ENCODE peak calls at places on chromosomes 12 and 14, in six cellular contexts. One of them, this sample, is unnamed.
A peak's percentile ranks its signal among the peaks of the same experiment; 100 is the strongest.

GRCh38 chr12:113174461-113175384 is 10.6 kb downstream of the DDX54 start:
- DNase-seq in fibroblast of villous mesenchyme: peak; percentile 68
- DNase-seq in cardiac muscle cell: peak; percentile 67
- DNase-seq in AG09309: no peak
- DNase-seq in GM12865: peak; percentile 78
- DNase-seq in tibial nerve: peak; percentile 82
- DNase-seq in this sample: peak; percentile 44

GRCh38 chr14:22052795-22053194 is 379.2 kb upstream of the OR4E1 start:
- DNase-seq in fibroblast of villous mesenchyme: no peak
- DNase-seq in AG09309: no peak
- DNase-seq in cardiac muscle cell: peak; percentile 10
- DNase-seq in GM12865: no peak
- DNase-seq in tibial nerve: no peak
- DNase-seq in this sample: no peak

GRCh38 chr14:92426237-92426636 is 87.3 kb upstream of the RIN3 start:
- DNase-seq in AG09309: no peak
- DNase-seq in GM12865: no peak
- DNase-seq in fibroblast of villous mesenchyme: peak; percentile 37
- DNase-seq in cardiac muscle cell: no peak
- DNase-seq in tibial nerve: no peak
- DNase-seq in this sample: peak; percentile 49

GRCh38 chr12:93361159-93361919 is 16.4 kb upstream of the NUDT4 start:
- DNase-seq in cardiac muscle cell: no peak
- DNase-seq in AG09309: peak; percentile 70
- DNase-seq in GM12865: no peak
- DNase-seq in fibroblast of villous mesenchyme: peak; percentile 18
- DNase-seq in tibial nerve: no peak
- DNase-seq in this sample: no peak

GRCh38 chr14:44529026-44529425 is 21.9 kb upstream of the FSCB start:
- DNase-seq in tibial nerve: no peak
- DNase-seq in GM12865: no peak
- DNase-seq in fibroblast of villous mesenchyme: no peak
- DNase-seq in AG09309: peak; percentile 33
- DNase-seq in cardiac muscle cell: no peak
- DNase-seq in this sample: peak; percentile 24

GRCh38 chr12:30296486-30296885 is 399.2 kb downstream of the IPO8 start:
- DNase-seq in tibial nerve: no peak
- DNase-seq in fibroblast of villous mesenchyme: no peak
- DNase-seq in AG09309: no peak
- DNase-seq in cardiac muscle cell: no peak
- DNase-seq in GM12865: no peak
- DNase-seq in this sample: no peak

GRCh38 chr12:32650508-32650907 is 28.6 kb upstream of the DNM1L start:
- DNase-seq in tibial nerve: no peak
- DNase-seq in cardiac muscle cell: no peak
- DNase-seq in GM12865: no peak
- DNase-seq in AG09309: no peak
- DNase-seq in fibroblast of villous mesenchyme: no peak
- DNase-seq in this sample: no peak

GRCh38 chr12:12265571-12266388 is 1.1 kb downstream of the LRP6 start:
- DNase-seq in tibial nerve: no peak
- DNase-seq in fibroblast of villous mesenchyme: peak; percentile 74
- DNase-seq in cardiac muscle cell: peak; percentile 56
- DNase-seq in GM12865: peak; percentile 52
- DNase-seq in AG09309: no peak
- DNase-seq in this sample: peak; percentile 29

GRCh38 chr12:116818341-116818856 is 62.8 kb downstream of the HRK start:
- DNase-seq in tibial nerve: peak; percentile 23
- DNase-seq in fibroblast of villous mesenchyme: peak; percentile 7
- DNase-seq in GM12865: peak; percentile 11
- DNase-seq in AG09309: no peak
- DNase-seq in cardiac muscle cell: peak; percentile 3
- DNase-seq in this sample: peak; percentile 7

GRCh38 chr14:70821581-70821915 is 12.2 kb upstream of the MAP3K9 start:
- DNase-seq in tibial nerve: no peak
- DNase-seq in GM12865: no peak
- DNase-seq in AG09309: no peak
- DNase-seq in cardiac muscle cell: no peak
- DNase-seq in fibroblast of villous mesenchyme: no peak
- DNase-seq in this sample: no peak

GRCh38 chr14:102568115-102568614 is 24.3 kb upstream of the RCOR1 start:
- DNase-seq in tibial nerve: no peak
- DNase-seq in fibroblast of villous mesenchyme: no peak
- DNase-seq in AG09309: no peak
- DNase-seq in GM12865: peak; percentile 65
- DNase-seq in cardiac muscle cell: no peak
- DNase-seq in this sample: no peak

GRCh38 chr12:89181271-89181920 is 170.9 kb downstream of the DUSP6 start:
- DNase-seq in fibroblast of villous mesenchyme: peak; percentile 85
- DNase-seq in tibial nerve: no peak
- DNase-seq in GM12865: no peak
- DNase-seq in cardiac muscle cell: no peak
- DNase-seq in AG09309: no peak
- DNase-seq in this sample: peak; percentile 93

GRCh38 chr14:72558721-72559120 is 335.2 kb downstream of the DPF3 start:
- DNase-seq in cardiac muscle cell: no peak
- DNase-seq in tibial nerve: no peak
- DNase-seq in GM12865: no peak
- DNase-seq in fibroblast of villous mesenchyme: no peak
- DNase-seq in AG09309: peak; percentile 73
- DNase-seq in this sample: peak; percentile 59

GRCh38 chr12:30794591-30795409 is 40.0 kb upstream of the CAPRIN2 start:
- DNase-seq in AG09309: peak; percentile 71
- DNase-seq in fibroblast of villous mesenchyme: peak; percentile 72
- DNase-seq in tibial nerve: no peak
- DNase-seq in cardiac muscle cell: no peak
- DNase-seq in GM12865: no peak
- DNase-seq in this sample: peak; percentile 94

GRCh38 chr12:51262758-51263177 is 7.4 kb downstream of the SMAGP start:
- DNase-seq in fibroblast of villous mesenchyme: peak; percentile 28
- DNase-seq in GM12865: peak; percentile 34
- DNase-seq in tibial nerve: peak; percentile 25
- DNase-seq in AG09309: no peak
- DNase-seq in cardiac muscle cell: peak; percentile 20
- DNase-seq in this sample: peak; percentile 71

GRCh38 chr14:36254020-36254614 is 66.3 kb downstream of the MBIP start:
- DNase-seq in cardiac muscle cell: no peak
- DNase-seq in fibroblast of villous mesenchyme: peak; percentile 17
- DNase-seq in AG09309: no peak
- DNase-seq in GM12865: no peak
- DNase-seq in tibial nerve: no peak
- DNase-seq in this sample: peak; percentile 16

GRCh38 chr14:101195309-101195724 is 291.8 kb upstream of the RTL1 start:
- DNase-seq in GM12865: no peak
- DNase-seq in tibial nerve: no peak
- DNase-seq in cardiac muscle cell: no peak
- DNase-seq in fibroblast of villous mesenchyme: no peak
- DNase-seq in AG09309: no peak
- DNase-seq in this sample: no peak

GRCh38 chr12:122866379-122866778 is 29.5 kb downstream of the VPS37B start:
- DNase-seq in cardiac muscle cell: no peak
- DNase-seq in fibroblast of villous mesenchyme: no peak
- DNase-seq in tibial nerve: no peak
- DNase-seq in GM12865: no peak
- DNase-seq in AG09309: no peak
- DNase-seq in this sample: no peak

GRCh38 chr14:97719043-97719442 is 921.9 kb downstream of the VRK1 start:
- DNase-seq in AG09309: no peak
- DNase-seq in GM12865: no peak
- DNase-seq in tibial nerve: no peak
- DNase-seq in fibroblast of villous mesenchyme: no peak
- DNase-seq in cardiac muscle cell: no peak
- DNase-seq in this sample: no peak

GRCh38 chr12:54749191-54749818 is 101.1 kb upstream of the DCD start:
- DNase-seq in tibial nerve: peak; percentile 17
- DNase-seq in cardiac muscle cell: peak; percentile 64
- DNase-seq in fibroblast of villous mesenchyme: peak; percentile 48
- DNase-seq in GM12865: peak; percentile 60
- DNase-seq in AG09309: peak; percentile 21
- DNase-seq in this sample: peak; percentile 36

GRCh38 chr14:91009501-91010152 is 50.8 kb downstream of the RPS6KA5 start:
- DNase-seq in AG09309: no peak
- DNase-seq in cardiac muscle cell: no peak
- DNase-seq in fibroblast of villous mesenchyme: no peak
- DNase-seq in GM12865: peak; percentile 79
- DNase-seq in tibial nerve: no peak
- DNase-seq in this sample: no peak

GRCh38 chr12:7483343-7483742 is 20.2 kb downstream of the CD163 start:
- DNase-seq in AG09309: no peak
- DNase-seq in GM12865: no peak
- DNase-seq in fibroblast of villous mesenchyme: no peak
- DNase-seq in cardiac muscle cell: no peak
- DNase-seq in tibial nerve: no peak
- DNase-seq in this sample: no peak

GRCh38 chr12:19822476-19822875 is 383.2 kb downstream of the AEBP2 start:
- DNase-seq in cardiac muscle cell: no peak
- DNase-seq in tibial nerve: no peak
- DNase-seq in AG09309: no peak
- DNase-seq in GM12865: no peak
- DNase-seq in fibroblast of villous mesenchyme: no peak
- DNase-seq in this sample: no peak

GRCh38 chr12:26121841-26122680 is 2.8 kb downstream of the BHLHE41 start:
- DNase-seq in fibroblast of villous mesenchyme: no peak
- DNase-seq in tibial nerve: no peak
- DNase-seq in GM12865: peak; percentile 46
- DNase-seq in cardiac muscle cell: peak; percentile 38
- DNase-seq in AG09309: no peak
- DNase-seq in this sample: no peak

GRCh38 chr14:95597784-95598204 is 62.9 kb downstream of the GLRX5 start:
- DNase-seq in tibial nerve: no peak
- DNase-seq in fibroblast of villous mesenchyme: peak; percentile 1
- DNase-seq in AG09309: peak; percentile 1
- DNase-seq in cardiac muscle cell: peak; percentile 62
- DNase-seq in GM12865: peak; percentile 23
- DNase-seq in this sample: peak; percentile 9

GRCh38 chr12:53966070-53966384 is 6.9 kb upstream of the HOXC11 start:
- DNase-seq in tibial nerve: no peak
- DNase-seq in AG09309: no peak
- DNase-seq in cardiac muscle cell: no peak
- DNase-seq in fibroblast of villous mesenchyme: no peak
- DNase-seq in GM12865: no peak
- DNase-seq in this sample: no peak

GRCh38 chr12:120737557-120738251 is 12.1 kb downstream of the ACADS start:
- DNase-seq in GM12865: peak; percentile 40
- DNase-seq in AG09309: no peak
- DNase-seq in tibial nerve: no peak
- DNase-seq in fibroblast of villous mesenchyme: no peak
- DNase-seq in cardiac muscle cell: peak; percentile 45
- DNase-seq in this sample: no peak

GRCh38 chr12:57632898-57633825 is at the start of gene B4GALNT1:
- DNase-seq in cardiac muscle cell: peak; percentile 82
- DNase-seq in GM12865: peak; percentile 69
- DNase-seq in tibial nerve: no peak
- DNase-seq in AG09309: no peak
- DNase-seq in fibroblast of villous mesenchyme: peak; percentile 52
- DNase-seq in this sample: peak; percentile 28

GRCh38 chr14:35766036-35766699 is 42.9 kb downstream of the RALGAPA1 start:
- DNase-seq in AG09309: no peak
- DNase-seq in cardiac muscle cell: no peak
- DNase-seq in fibroblast of villous mesenchyme: no peak
- DNase-seq in GM12865: no peak
- DNase-seq in tibial nerve: no peak
- DNase-seq in this sample: no peak

GRCh38 chr14:92546347-92547053 is 32.9 kb downstream of the RIN3 start:
- DNase-seq in AG09309: no peak
- DNase-seq in fibroblast of villous mesenchyme: peak; percentile 80
- DNase-seq in tibial nerve: no peak
- DNase-seq in GM12865: no peak
- DNase-seq in cardiac muscle cell: no peak
- DNase-seq in this sample: no peak

GRCh38 chr12:104063712-104064030 is 660 bp upstream of the HCFC2 start:
- DNase-seq in GM12865: peak; percentile 55
- DNase-seq in tibial nerve: peak; percentile 22
- DNase-seq in cardiac muscle cell: no peak
- DNase-seq in AG09309: no peak
- DNase-seq in fibroblast of villous mesenchyme: peak; percentile 61
- DNase-seq in this sample: peak; percentile 52

GRCh38 chr12:42568952-42569916 is 20.3 kb downstream of the PRICKLE1 start:
- DNase-seq in AG09309: no peak
- DNase-seq in cardiac muscle cell: peak; percentile 62
- DNase-seq in fibroblast of villous mesenchyme: peak; percentile 71
- DNase-seq in tibial nerve: peak; percentile 47
- DNase-seq in GM12865: peak; percentile 61
- DNase-seq in this sample: peak; percentile 69

GRCh38 chr14:54786816-54787215 is 115.8 kb downstream of the GCH1 start:
- DNase-seq in GM12865: no peak
- DNase-seq in fibroblast of villous mesenchyme: no peak
- DNase-seq in cardiac muscle cell: no peak
- DNase-seq in AG09309: no peak
- DNase-seq in tibial nerve: no peak
- DNase-seq in this sample: no peak

GRCh38 chr14:49999216-49999761 is 106.4 kb downstream of the ARF6 start:
- DNase-seq in tibial nerve: peak; percentile 77
- DNase-seq in GM12865: peak; percentile 94
- DNase-seq in cardiac muscle cell: no peak
- DNase-seq in fibroblast of villous mesenchyme: peak; percentile 87
- DNase-seq in AG09309: no peak
- DNase-seq in this sample: peak; percentile 81